ENCODE peak calls at places on chromosomes 16 and 17, in nine cellular contexts. F is H1, U is A549, J is stomach, N is suprapubic skin, C is esophagus muscularis mucosa, R is K562, Y is transverse colon, G is sigmoid colon. A is an unnamed sample.
A peak's percentile ranks its signal among the peaks of the same experiment; 100 is the strongest.

GRCh38 chr17:28570716-28571254 is 539 bp downstream of the PIGS start:
- DNase-seq in N (no peak), C (no peak), F (peak; percentile 63), Y (peak; percentile 53), R (peak; percentile 66), U (peak; percentile 64), G (peak; percentile 73), J (no peak), A (no peak)

GRCh38 chr17:28529012-28529400 is 22.9 kb downstream of the FOXN1 start:
- DNase-seq in Y (no peak), U (no peak), G (no peak), R (no peak), C (no peak), N (no peak), F (no peak), J (no peak), A (no peak)

GRCh38 chr16:70738083-70738977 is 52.5 kb upstream of the MTSS2 start:
- DNase-seq in U (peak; percentile 83), G (peak; percentile 94), C (no peak), Y (peak; percentile 56), F (peak; percentile 73), J (peak; percentile 43), N (no peak), R (peak; percentile 71), A (peak; percentile 26)

GRCh38 chr16:66364117-66364958 is 2.2 kb upstream of the CDH5 start:
- DNase-seq in U (no peak), N (peak; percentile 84), F (no peak), G (peak; percentile 83), R (no peak), J (no peak), Y (peak; percentile 38), C (no peak), A (peak; percentile 55)

GRCh38 chr16:87490091-87490798 is 2.6 kb downstream of the ZCCHC14 start:
- DNase-seq in C (no peak), U (no peak), R (no peak), F (no peak), N (no peak), Y (no peak), J (no peak), G (no peak), A (no peak)

GRCh38 chr16:17414916-17415315 is 55.8 kb downstream of the XYLT1 start:
- DNase-seq in J (no peak), G (no peak), F (no peak), N (no peak), Y (no peak), C (no peak), U (no peak), R (no peak), A (no peak)

GRCh38 chr16:19688396-19689024 is 29.5 kb downstream of the KNOP1 start:
- DNase-seq in G (no peak), Y (no peak), C (no peak), U (no peak), N (no peak), J (no peak), F (no peak), R (no peak), A (no peak)

GRCh38 chr17:63946440-63947363 is 14.6 kb upstream of the CD79B start:
- DNase-seq in U (peak; percentile 84), N (no peak), C (no peak), F (peak; percentile 85), Y (peak; percentile 54), R (peak; percentile 91), G (no peak), J (peak; percentile 51), A (no peak)

GRCh38 chr16:50611332-50611934 is 63.2 kb downstream of the NKD1 start:
- DNase-seq in J (no peak), F (no peak), Y (no peak), U (no peak), G (no peak), C (no peak), R (no peak), N (no peak), A (no peak)

GRCh38 chr16:23836404-23837291 is 865 bp downstream of the PRKCB start:
- DNase-seq in J (peak; percentile 48), C (no peak), R (peak; percentile 71), N (peak; percentile 62), U (no peak), G (peak; percentile 65), Y (peak; percentile 49), F (peak; percentile 84), A (no peak)

GRCh38 chr17:81635973-81636504 is 873 bp downstream of the NPLOC4 start:
- DNase-seq in F (no peak), N (no peak), U (no peak), C (no peak), R (no peak), J (no peak), G (no peak), Y (no peak), A (no peak)

GRCh38 chr17:75843577-75844529 is at the start of gene UNC13D:
- DNase-seq in U (no peak), J (peak; percentile 58), C (no peak), R (peak; percentile 81), G (peak; percentile 66), N (no peak), F (no peak), Y (peak; percentile 55), A (no peak)

GRCh38 chr16:19008245-19008644 is 24.5 kb downstream of the TMC7 start:
- DNase-seq in R (no peak), G (no peak), N (no peak), Y (no peak), F (no peak), U (no peak), C (no peak), J (no peak), A (no peak)

GRCh38 chr17:40122466-40122943 is 734 bp downstream of the MSL1 start:
- DNase-seq in Y (peak; percentile 49), U (peak; percentile 69), F (peak; percentile 66), G (peak; percentile 85), R (peak; percentile 77), J (no peak), N (no peak), C (no peak), A (no peak)

GRCh38 chr17:82231562-82232321 is 2.9 kb downstream of the SLC16A3 start:
- DNase-seq in Y (peak; percentile 83), F (peak; percentile 85), U (peak; percentile 78), C (peak; percentile 92), G (peak; percentile 93), J (peak; percentile 75), N (peak; percentile 87), R (peak; percentile 78), A (peak; percentile 61)

GRCh38 chr16:49592507-49593422 is 219.2 kb downstream of the C16orf78 start:
- DNase-seq in R (peak; percentile 73), N (no peak), U (peak; percentile 69), C (no peak), F (peak; percentile 80), J (peak; percentile 30), G (no peak), Y (peak; percentile 25), A (no peak)

GRCh38 chr17:64110436-64111152 is 19.4 kb downstream of the ERN1 start:
- DNase-seq in C (no peak), U (no peak), R (no peak), N (no peak), J (no peak), G (no peak), F (no peak), Y (no peak), A (no peak)

GRCh38 chr16:66750279-66751134 is 902 bp downstream of the DYNC1LI2 start:
- DNase-seq in G (no peak), R (no peak), Y (no peak), N (no peak), U (no peak), F (no peak), J (no peak), C (no peak), A (no peak)

GRCh38 chr16:82093901-82094300 is 58.8 kb downstream of the HSD17B2 start:
- DNase-seq in U (no peak), N (no peak), G (no peak), Y (no peak), F (no peak), C (peak; percentile 87), J (no peak), R (no peak), A (no peak)

GRCh38 chr16:64910351-64910750 is 211.5 kb downstream of the CDH11 start:
- DNase-seq in F (no peak), G (no peak), Y (no peak), N (no peak), U (no peak), R (no peak), J (no peak), C (no peak), A (no peak)

DNA sequence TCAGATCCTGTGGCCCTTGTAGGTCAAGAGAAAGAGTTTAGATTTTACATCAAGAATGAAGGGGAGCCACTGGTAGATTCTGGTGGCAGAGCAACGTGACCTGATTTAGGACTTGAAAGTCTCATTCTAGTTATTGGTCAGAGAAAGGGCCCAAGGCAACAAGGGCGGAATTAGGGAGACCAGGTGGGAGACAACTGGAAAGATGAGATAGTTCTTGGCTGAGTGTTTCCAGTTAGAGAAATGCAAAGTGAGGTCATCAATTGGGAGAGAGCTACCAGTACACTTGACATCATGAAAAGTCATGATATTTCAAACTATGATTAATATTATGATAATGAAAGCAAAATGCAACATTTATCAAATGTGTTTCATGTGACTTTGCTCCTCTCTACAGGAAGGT is 147.2 kb upstream of the FAM20A start:
- DNase-seq in U (no peak), F (no peak), C (no peak), R (no peak), J (no peak), N (no peak), Y (no peak), G (no peak), A (no peak)
- TF ChIP-seq EP300 in U (no peak), F (no peak), C (no peak), R (no peak), J (no peak), N (no peak), Y (no peak), G (no peak), A (no peak)

DNA sequence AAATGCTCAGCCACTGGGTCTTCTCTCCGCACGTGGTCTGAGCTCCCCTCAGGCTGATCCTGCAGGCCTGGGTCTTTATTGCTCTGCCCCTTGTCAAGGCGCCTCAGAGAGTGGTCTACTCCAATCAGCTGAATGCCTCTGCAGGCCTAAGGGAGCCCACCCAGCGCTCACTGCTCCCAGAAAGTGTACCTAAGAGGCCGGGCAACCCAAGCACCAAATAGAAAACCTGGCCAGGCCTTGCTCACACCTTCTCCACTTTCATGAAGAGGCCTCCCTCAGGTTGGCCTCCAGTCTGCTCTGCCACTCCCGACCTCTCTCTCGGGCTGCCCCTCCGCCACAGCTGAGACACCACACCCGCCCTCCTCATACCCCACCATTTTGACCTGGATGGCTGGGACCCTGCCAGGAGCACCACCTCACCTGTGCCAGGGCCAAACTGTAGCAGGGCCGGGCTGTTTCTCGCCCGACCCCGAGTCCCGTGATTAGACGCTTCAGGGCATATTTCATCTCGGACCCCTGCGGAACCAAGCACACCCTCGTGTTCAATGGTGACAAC is 665 bp downstream of the MYBBP1A start:
- DNase-seq in C (no peak), R (peak; percentile 24), Y (no peak), G (peak; percentile 64), F (no peak), N (peak; percentile 71), J (no peak), U (no peak), A (no peak)
- TF ChIP-seq EP300 in C (no peak), R (no peak), Y (no peak), G (no peak), F (no peak), N (no peak), J (no peak), U (no peak), A (no peak)

GRCh38 chr16:85902366-85903155 is 3.6 kb downstream of the IRF8 start:
- DNase-seq in J (peak; percentile 39), C (no peak), F (no peak), Y (peak; percentile 67), U (no peak), G (no peak), N (no peak), R (no peak), A (no peak)
- TF ChIP-seq EP300 in J (no peak), C (no peak), F (no peak), Y (no peak), U (no peak), G (no peak), N (no peak), R (no peak), A (no peak)

GRCh38 chr16:30762991-30763725 is 1.0 kb downstream of the RNF40 start:
- DNase-seq in J (no peak), F (no peak), G (no peak), U (no peak), N (no peak), R (no peak), C (no peak), Y (no peak), A (no peak)
- TF ChIP-seq EP300 in J (no peak), F (no peak), G (no peak), U (no peak), N (no peak), R (no peak), C (no peak), Y (no peak), A (no peak)

A was measured in tibial nerve.